ENCODE peak calls at places on chromosomes 3 and 15, in ten cellular contexts. One of them, this sample, is unnamed.

GRCh38 chr15:66369773-66370651 is 13.5 kb upstream of the TIPIN start:
- DNase-seq in IMR-90: peak; percentile 20
- DNase-seq in brain microvascular endothelial cell: no peak
- DNase-seq in lung: no peak
- DNase-seq in fibroblast of lung: peak; percentile 9
- DNase-seq in astrocyte: no peak
- DNase-seq in A549: peak; percentile 75
- DNase-seq in left lung: no peak
- DNase-seq in kidney: no peak
- DNase-seq in SK-N-SH: no peak
- DNase-seq in this sample: no peak

GRCh38 chr15:80138962-80139361 is 13.8 kb upstream of the FAH start:
- DNase-seq in IMR-90: no peak
- DNase-seq in brain microvascular endothelial cell: no peak
- DNase-seq in lung: no peak
- DNase-seq in fibroblast of lung: no peak
- DNase-seq in astrocyte: no peak
- DNase-seq in A549: no peak
- DNase-seq in left lung: no peak
- DNase-seq in kidney: no peak
- DNase-seq in SK-N-SH: no peak
- DNase-seq in this sample: no peak

GRCh38 chr15:40092416-40093223 is 16.1 kb downstream of the BMF start:
- DNase-seq in IMR-90: peak; percentile 86
- DNase-seq in brain microvascular endothelial cell: no peak
- DNase-seq in lung: no peak
- DNase-seq in fibroblast of lung: peak; percentile 81
- DNase-seq in astrocyte: peak; percentile 77
- DNase-seq in A549: no peak
- DNase-seq in left lung: peak; percentile 81
- DNase-seq in kidney: peak; percentile 90
- DNase-seq in SK-N-SH: peak; percentile 54
- DNase-seq in this sample: no peak

GRCh38 chr3:154334973-154335420 is 10.7 kb upstream of the DHX36 start:
- DNase-seq in IMR-90: peak; percentile 53
- DNase-seq in brain microvascular endothelial cell: peak; percentile 40
- DNase-seq in lung: no peak
- DNase-seq in fibroblast of lung: peak; percentile 27
- DNase-seq in astrocyte: peak; percentile 23
- DNase-seq in A549: peak; percentile 45
- DNase-seq in left lung: no peak
- DNase-seq in kidney: no peak
- DNase-seq in SK-N-SH: peak; percentile 27
- DNase-seq in this sample: no peak

GRCh38 chr3:64138046-64138445 is 87.2 kb downstream of the PRICKLE2 start:
- DNase-seq in IMR-90: no peak
- DNase-seq in brain microvascular endothelial cell: peak; percentile 14
- DNase-seq in lung: no peak
- DNase-seq in fibroblast of lung: peak; percentile 34
- DNase-seq in astrocyte: peak; percentile 22
- DNase-seq in A549: no peak
- DNase-seq in left lung: no peak
- DNase-seq in kidney: no peak
- DNase-seq in SK-N-SH: no peak
- DNase-seq in this sample: no peak

GRCh38 chr15:98734472-98735284 is 86.3 kb downstream of the IGF1R start:
- DNase-seq in IMR-90: peak; percentile 48
- DNase-seq in brain microvascular endothelial cell: no peak
- DNase-seq in lung: no peak
- DNase-seq in fibroblast of lung: no peak
- DNase-seq in astrocyte: no peak
- DNase-seq in A549: no peak
- DNase-seq in left lung: no peak
- DNase-seq in kidney: no peak
- DNase-seq in SK-N-SH: no peak
- DNase-seq in this sample: no peak

GRCh38 chr3:59310736-59311135 is 260.9 kb upstream of the CFAP20DC start:
- DNase-seq in IMR-90: no peak
- DNase-seq in brain microvascular endothelial cell: no peak
- DNase-seq in lung: no peak
- DNase-seq in fibroblast of lung: no peak
- DNase-seq in astrocyte: no peak
- DNase-seq in A549: no peak
- DNase-seq in left lung: no peak
- DNase-seq in kidney: no peak
- DNase-seq in SK-N-SH: no peak
- DNase-seq in this sample: no peak

GRCh38 chr3:144242797-144243196 is 271.2 kb downstream of the DIPK2A start:
- DNase-seq in IMR-90: no peak
- DNase-seq in brain microvascular endothelial cell: no peak
- DNase-seq in lung: no peak
- DNase-seq in fibroblast of lung: no peak
- DNase-seq in astrocyte: no peak
- DNase-seq in A549: no peak
- DNase-seq in left lung: no peak
- DNase-seq in kidney: no peak
- DNase-seq in SK-N-SH: no peak
- DNase-seq in this sample: no peak

GRCh38 chr3:152382312-152383135 is 113.8 kb downstream of the MBNL1 start:
- DNase-seq in IMR-90: no peak
- DNase-seq in brain microvascular endothelial cell: no peak
- DNase-seq in lung: no peak
- DNase-seq in fibroblast of lung: no peak
- DNase-seq in astrocyte: no peak
- DNase-seq in A549: no peak
- DNase-seq in left lung: no peak
- DNase-seq in kidney: no peak
- DNase-seq in SK-N-SH: no peak
- DNase-seq in this sample: no peak

GRCh38 chr3:152379415-152380042 is 110.8 kb downstream of the MBNL1 start:
- DNase-seq in IMR-90: peak; percentile 62
- DNase-seq in brain microvascular endothelial cell: no peak
- DNase-seq in lung: no peak
- DNase-seq in fibroblast of lung: no peak
- DNase-seq in astrocyte: no peak
- DNase-seq in A549: no peak
- DNase-seq in left lung: no peak
- DNase-seq in kidney: no peak
- DNase-seq in SK-N-SH: no peak
- DNase-seq in this sample: no peak

GRCh38 chr3:152380048-152380447 is 111.3 kb downstream of the MBNL1 start:
- DNase-seq in IMR-90: no peak
- DNase-seq in brain microvascular endothelial cell: no peak
- DNase-seq in lung: no peak
- DNase-seq in fibroblast of lung: no peak
- DNase-seq in astrocyte: no peak
- DNase-seq in A549: no peak
- DNase-seq in left lung: no peak
- DNase-seq in kidney: no peak
- DNase-seq in SK-N-SH: no peak
- DNase-seq in this sample: no peak

GRCh38 chr3:152383136-152383606 is 114.4 kb downstream of the MBNL1 start:
- DNase-seq in IMR-90: no peak
- DNase-seq in brain microvascular endothelial cell: no peak
- DNase-seq in lung: no peak
- DNase-seq in fibroblast of lung: no peak
- DNase-seq in astrocyte: no peak
- DNase-seq in A549: no peak
- DNase-seq in left lung: no peak
- DNase-seq in kidney: no peak
- DNase-seq in SK-N-SH: no peak
- DNase-seq in this sample: no peak

DNA sequence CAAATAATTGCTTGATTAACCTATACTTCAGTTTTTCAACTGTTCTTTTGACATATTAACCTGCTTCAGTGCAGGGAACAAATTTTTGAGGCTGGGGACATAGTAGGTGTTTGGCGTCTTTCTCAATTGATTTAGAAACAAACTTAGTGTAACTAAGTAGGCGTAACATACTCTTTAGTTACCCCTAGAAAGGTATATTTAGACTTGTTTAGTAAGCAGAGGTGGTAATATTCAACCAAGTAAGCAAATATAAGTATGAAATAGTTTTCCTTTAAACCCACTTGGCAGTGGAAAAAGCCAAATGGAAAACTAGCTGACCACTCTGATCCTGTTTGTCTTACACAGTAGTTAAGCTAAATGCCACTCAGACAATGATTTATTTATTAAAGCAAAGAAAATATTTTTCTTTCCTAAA is 113.2 kb downstream of the MBNL1 start:
- DNase-seq in IMR-90: no peak
- DNase-seq in brain microvascular endothelial cell: no peak
- DNase-seq in lung: no peak
- DNase-seq in fibroblast of lung: no peak
- DNase-seq in astrocyte: no peak
- DNase-seq in A549: no peak
- DNase-seq in left lung: no peak
- DNase-seq in kidney: no peak
- DNase-seq in SK-N-SH: no peak
- DNase-seq in this sample: no peak
- H3K4me3 ChIP-seq in IMR-90: no peak overlapping the region
- H3K4me3 ChIP-seq in brain microvascular endothelial cell: no peak overlapping the region
- H3K4me3 ChIP-seq in lung: no peak overlapping the region
- H3K4me3 ChIP-seq in fibroblast of lung: peak overlapping the region; percentile 27
- H3K4me3 ChIP-seq in astrocyte: no peak overlapping the region
- H3K4me3 ChIP-seq in A549: peak overlapping the region; percentile 35
- H3K4me3 ChIP-seq in left lung: no peak overlapping the region
- H3K4me3 ChIP-seq in kidney: peak overlapping the region; percentile 59
- H3K4me3 ChIP-seq in SK-N-SH: no peak overlapping the region
- H3K4me3 ChIP-seq in this sample: peak overlapping the region; percentile 51

GRCh38 chr3:177557561-177557960 is 360.3 kb upstream of the TBL1XR1 start:
- DNase-seq in IMR-90: no peak
- DNase-seq in brain microvascular endothelial cell: no peak
- DNase-seq in lung: no peak
- DNase-seq in fibroblast of lung: no peak
- DNase-seq in astrocyte: no peak
- DNase-seq in A549: no peak
- DNase-seq in left lung: no peak
- DNase-seq in kidney: no peak
- DNase-seq in SK-N-SH: no peak
- DNase-seq in this sample: no peak

GRCh38 chr3:177563381-177563780 is 366.1 kb upstream of the TBL1XR1 start:
- DNase-seq in IMR-90: peak; percentile 24
- DNase-seq in brain microvascular endothelial cell: no peak
- DNase-seq in lung: no peak
- DNase-seq in fibroblast of lung: peak; percentile 35
- DNase-seq in astrocyte: no peak
- DNase-seq in A549: no peak
- DNase-seq in left lung: no peak
- DNase-seq in kidney: no peak
- DNase-seq in SK-N-SH: no peak
- DNase-seq in this sample: no peak

GRCh38 chr3:177563792-177564191 is 366.5 kb upstream of the TBL1XR1 start:
- DNase-seq in IMR-90: no peak
- DNase-seq in brain microvascular endothelial cell: no peak
- DNase-seq in lung: no peak
- DNase-seq in fibroblast of lung: no peak
- DNase-seq in astrocyte: no peak
- DNase-seq in A549: no peak
- DNase-seq in left lung: no peak
- DNase-seq in kidney: no peak
- DNase-seq in SK-N-SH: no peak
- DNase-seq in this sample: no peak

GRCh38 chr3:177561769-177562360 is 364.6 kb upstream of the TBL1XR1 start:
- DNase-seq in IMR-90: no peak
- DNase-seq in brain microvascular endothelial cell: no peak
- DNase-seq in lung: no peak
- DNase-seq in fibroblast of lung: no peak
- DNase-seq in astrocyte: no peak
- DNase-seq in A549: no peak
- DNase-seq in left lung: no peak
- DNase-seq in kidney: no peak
- DNase-seq in SK-N-SH: peak; percentile 80
- DNase-seq in this sample: no peak

DNA sequence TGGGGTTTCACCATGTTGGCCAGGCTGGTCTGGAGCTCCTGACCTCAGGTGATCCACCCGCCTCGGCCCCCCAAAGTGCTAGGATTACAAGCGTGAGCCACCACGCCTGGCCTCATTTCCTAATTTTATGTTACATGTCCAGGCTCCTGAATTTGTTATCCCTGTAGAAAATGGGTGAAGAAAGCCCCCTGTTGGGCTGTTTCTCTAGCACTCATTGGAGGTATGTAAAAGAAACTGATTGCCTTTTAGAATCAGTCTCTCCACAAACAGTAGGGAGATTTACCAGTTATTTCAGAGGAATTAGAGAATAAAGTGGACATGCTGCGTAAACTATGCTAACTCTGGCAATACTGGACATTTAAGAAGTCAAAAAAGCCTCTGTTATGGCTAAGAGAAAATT is 364.1 kb upstream of the TBL1XR1 start:
- DNase-seq in IMR-90: no peak
- DNase-seq in brain microvascular endothelial cell: no peak
- DNase-seq in lung: no peak
- DNase-seq in fibroblast of lung: no peak
- DNase-seq in astrocyte: no peak
- DNase-seq in A549: no peak
- DNase-seq in left lung: no peak
- DNase-seq in kidney: no peak
- DNase-seq in SK-N-SH: peak; percentile 51
- DNase-seq in this sample: no peak
- TF ChIP-seq CTCF in IMR-90: no peak
- TF ChIP-seq CTCF in brain microvascular endothelial cell: no peak
- TF ChIP-seq CTCF in lung: no peak
- TF ChIP-seq CTCF in fibroblast of lung: no peak
- TF ChIP-seq CTCF in astrocyte: no peak
- TF ChIP-seq CTCF in A549: no peak
- TF ChIP-seq CTCF in left lung: no peak
- TF ChIP-seq CTCF in kidney: no peak
- TF ChIP-seq CTCF in SK-N-SH: peak; percentile 7
- TF ChIP-seq CTCF in this sample: no peak

DNA sequence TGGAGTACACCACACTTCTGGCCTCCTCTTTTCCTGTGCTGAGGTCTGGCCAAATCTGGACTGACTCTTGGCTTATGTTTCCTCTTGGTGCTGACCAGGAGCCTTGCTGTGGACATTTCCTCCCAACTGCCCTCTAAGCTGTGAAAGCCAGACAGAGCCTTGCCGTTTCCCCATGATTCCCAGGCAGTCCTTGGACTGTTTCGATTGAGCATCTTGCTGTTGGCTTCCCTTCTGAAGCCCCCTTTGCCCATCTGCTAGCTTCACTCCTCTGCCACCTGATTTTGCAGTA is 110.5 kb downstream of the EPHB1 start:
- DNase-seq in IMR-90: no peak
- DNase-seq in brain microvascular endothelial cell: no peak
- DNase-seq in lung: no peak
- DNase-seq in fibroblast of lung: no peak
- DNase-seq in astrocyte: no peak
- DNase-seq in A549: no peak
- DNase-seq in left lung: no peak
- DNase-seq in kidney: no peak
- DNase-seq in SK-N-SH: no peak
- DNase-seq in this sample: no peak
- H3K27ac ChIP-seq in IMR-90: no peak overlapping the region
- H3K27ac ChIP-seq in brain microvascular endothelial cell: no peak overlapping the region
- H3K27ac ChIP-seq in lung: no peak overlapping the region
- H3K27ac ChIP-seq in fibroblast of lung: no peak overlapping the region
- H3K27ac ChIP-seq in astrocyte: no peak overlapping the region
- H3K27ac ChIP-seq in A549: no peak overlapping the region
- H3K27ac ChIP-seq in left lung: no peak overlapping the region
- H3K27ac ChIP-seq in kidney: no peak overlapping the region
- H3K27ac ChIP-seq in SK-N-SH: no peak overlapping the region
- H3K27ac ChIP-seq in this sample: no peak overlapping the region

GRCh38 chr15:78641876-78642275 is 866 bp upstream of the CHRNB4 start:
- DNase-seq in IMR-90: no peak
- DNase-seq in brain microvascular endothelial cell: no peak
- DNase-seq in lung: no peak
- DNase-seq in fibroblast of lung: no peak
- DNase-seq in astrocyte: no peak
- DNase-seq in A549: no peak
- DNase-seq in left lung: no peak
- DNase-seq in kidney: no peak
- DNase-seq in SK-N-SH: no peak
- DNase-seq in this sample: no peak

GRCh38 chr15:78638658-78639314 is 2.2 kb downstream of the CHRNB4 start:
- DNase-seq in IMR-90: peak; percentile 19
- DNase-seq in brain microvascular endothelial cell: peak; percentile 40
- DNase-seq in lung: peak; percentile 37
- DNase-seq in fibroblast of lung: peak; percentile 13
- DNase-seq in astrocyte: no peak
- DNase-seq in A549: peak; percentile 93
- DNase-seq in left lung: no peak
- DNase-seq in kidney: no peak
- DNase-seq in SK-N-SH: peak; percentile 90
- DNase-seq in this sample: no peak

GRCh38 chr15:78642341-78642740 is 1.3 kb upstream of the CHRNB4 start:
- DNase-seq in IMR-90: no peak
- DNase-seq in brain microvascular endothelial cell: no peak
- DNase-seq in lung: no peak
- DNase-seq in fibroblast of lung: no peak
- DNase-seq in astrocyte: no peak
- DNase-seq in A549: no peak
- DNase-seq in left lung: no peak
- DNase-seq in kidney: no peak
- DNase-seq in SK-N-SH: peak; percentile 63
- DNase-seq in this sample: no peak

GRCh38 chr15:78640527-78640839 is 527 bp downstream of the CHRNB4 start:
- DNase-seq in IMR-90: no peak
- DNase-seq in brain microvascular endothelial cell: no peak
- DNase-seq in lung: no peak
- DNase-seq in fibroblast of lung: no peak
- DNase-seq in astrocyte: no peak
- DNase-seq in A549: no peak
- DNase-seq in left lung: no peak
- DNase-seq in kidney: no peak
- DNase-seq in SK-N-SH: no peak
- DNase-seq in this sample: no peak

DNA sequence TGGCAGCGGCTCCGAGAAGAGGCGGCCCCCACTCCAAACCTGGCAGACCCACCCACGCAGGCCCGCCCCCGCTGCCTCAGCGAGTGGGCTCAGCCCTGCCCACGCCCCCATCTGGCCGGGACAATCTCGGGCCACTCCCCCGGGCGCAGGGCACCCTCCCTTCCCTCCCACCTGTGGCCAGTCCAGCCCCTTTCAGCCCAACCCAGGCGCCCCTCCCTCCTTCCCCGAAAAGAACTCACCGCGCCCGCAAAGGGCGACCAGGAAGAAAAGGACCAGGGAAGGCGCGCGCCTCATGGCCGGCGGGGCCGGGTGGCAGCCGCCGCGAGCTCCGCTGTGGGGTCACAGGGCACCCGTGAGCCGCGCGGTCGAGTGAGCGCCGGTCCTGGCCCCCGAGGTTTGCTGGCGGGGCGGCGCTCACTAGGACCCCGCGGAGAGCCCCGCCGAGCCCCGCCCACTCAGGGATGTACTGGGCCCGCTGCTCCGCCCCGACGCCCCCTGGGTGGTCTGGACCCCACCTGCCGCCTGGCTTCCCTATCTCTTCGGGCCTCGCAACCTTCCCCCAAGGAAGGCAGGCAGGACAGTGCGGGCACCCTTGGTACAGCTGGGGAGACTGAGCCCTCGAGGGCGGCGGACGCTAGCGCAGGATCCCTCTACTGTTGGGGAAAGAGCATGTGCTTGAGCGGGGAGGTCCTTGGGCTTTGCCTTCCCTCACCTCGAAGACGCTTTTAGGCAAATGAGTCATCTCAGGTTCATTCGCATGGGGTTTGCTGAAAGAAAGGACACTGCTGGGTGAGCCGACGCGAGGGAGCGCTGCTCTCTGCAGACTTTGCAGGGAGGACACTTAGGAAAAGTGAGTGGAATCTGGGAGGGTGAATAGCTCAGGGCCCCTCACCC is at the start of gene CHRNB4:
- DNase-seq in IMR-90: no peak
- DNase-seq in brain microvascular endothelial cell: no peak
- DNase-seq in lung: no peak
- DNase-seq in fibroblast of lung: peak; percentile 37
- DNase-seq in astrocyte: peak; percentile 18
- DNase-seq in A549: peak; percentile 49
- DNase-seq in left lung: no peak
- DNase-seq in kidney: peak; percentile 78
- DNase-seq in SK-N-SH: peak; percentile 94
- DNase-seq in this sample: no peak
- H3K4me3 ChIP-seq in IMR-90: no peak within 1 kb of the TSS
- H3K4me3 ChIP-seq in brain microvascular endothelial cell: peak within 1 kb of the TSS; percentile 46
- H3K4me3 ChIP-seq in lung: peak within 1 kb of the TSS; percentile 2
- H3K4me3 ChIP-seq in fibroblast of lung: peak within 1 kb of the TSS; percentile 8
- H3K4me3 ChIP-seq in astrocyte: peak within 1 kb of the TSS; percentile 51
- H3K4me3 ChIP-seq in A549: peak within 1 kb of the TSS; percentile 58
- H3K4me3 ChIP-seq in left lung: peak within 1 kb of the TSS; percentile 10
- H3K4me3 ChIP-seq in kidney: no peak within 1 kb of the TSS
- H3K4me3 ChIP-seq in SK-N-SH: peak within 1 kb of the TSS; percentile 54
- H3K4me3 ChIP-seq in this sample: peak within 1 kb of the TSS; percentile 33

This sample was measured in dorsolateral prefrontal cortex.